ENCODE peak calls at places on chromosomes 4 and X, in nine cellular contexts. One of them, this sample, is unnamed. For H3K9me3, the result is how much of the 10 kb centered on the place peaks cover.

GRCh38 chr4:128288689-128289106 is 1.1 kb upstream of the PGRMC2 start:
- DNase-seq in heart left ventricle: no peak
- DNase-seq in WERI-Rb-1: peak
- DNase-seq in gastrocnemius medialis: no peak
- DNase-seq in right lobe of liver: no peak
- DNase-seq in IMR-90: peak
- DNase-seq in GM12878: peak
- DNase-seq in CD8-positive, alpha-beta T cell: no peak
- DNase-seq in pancreas: no peak
- DNase-seq in this sample: no peak

GRCh38 chr4:1278336-1278670 is 11.4 kb upstream of the MAEA start:
- DNase-seq in heart left ventricle: no peak
- DNase-seq in WERI-Rb-1: no peak
- DNase-seq in gastrocnemius medialis: no peak
- DNase-seq in right lobe of liver: no peak
- DNase-seq in IMR-90: peak
- DNase-seq in GM12878: no peak
- DNase-seq in CD8-positive, alpha-beta T cell: no peak
- DNase-seq in pancreas: no peak
- DNase-seq in this sample: no peak

GRCh38 chrX:83508526-83509245 is 596 bp downstream of the POU3F4 start:
- DNase-seq in heart left ventricle: no peak
- DNase-seq in WERI-Rb-1: no peak
- DNase-seq in gastrocnemius medialis: no peak
- DNase-seq in right lobe of liver: no peak
- DNase-seq in IMR-90: no peak
- DNase-seq in GM12878: no peak
- DNase-seq in CD8-positive, alpha-beta T cell: no peak
- DNase-seq in pancreas: no peak
- DNase-seq in this sample: no peak

GRCh38 chrX:123884809-123885408 is 25.1 kb downstream of the XIAP start:
- DNase-seq in heart left ventricle: no peak
- DNase-seq in WERI-Rb-1: peak
- DNase-seq in gastrocnemius medialis: no peak
- DNase-seq in right lobe of liver: no peak
- DNase-seq in IMR-90: peak
- DNase-seq in GM12878: no peak
- DNase-seq in CD8-positive, alpha-beta T cell: peak
- DNase-seq in pancreas: no peak
- DNase-seq in this sample: peak

GRCh38 chr4:108008721-108009120 is 19.0 kb downstream of the HADH start:
- DNase-seq in heart left ventricle: no peak
- DNase-seq in WERI-Rb-1: no peak
- DNase-seq in gastrocnemius medialis: peak
- DNase-seq in right lobe of liver: no peak
- DNase-seq in IMR-90: peak
- DNase-seq in GM12878: no peak
- DNase-seq in CD8-positive, alpha-beta T cell: no peak
- DNase-seq in pancreas: no peak
- DNase-seq in this sample: no peak

GRCh38 chr4:64271601-64272081 is 137.6 kb downstream of the TECRL start:
- DNase-seq in heart left ventricle: peak
- DNase-seq in WERI-Rb-1: no peak
- DNase-seq in gastrocnemius medialis: no peak
- DNase-seq in right lobe of liver: no peak
- DNase-seq in IMR-90: no peak
- DNase-seq in GM12878: no peak
- DNase-seq in CD8-positive, alpha-beta T cell: no peak
- DNase-seq in pancreas: no peak
- DNase-seq in this sample: no peak

GRCh38 chrX:149871940-149872339 is 9.0 kb upstream of the MAGEA8 start:
- DNase-seq in heart left ventricle: no peak
- DNase-seq in WERI-Rb-1: peak
- DNase-seq in gastrocnemius medialis: no peak
- DNase-seq in right lobe of liver: no peak
- DNase-seq in IMR-90: no peak
- DNase-seq in GM12878: peak
- DNase-seq in CD8-positive, alpha-beta T cell: peak
- DNase-seq in pancreas: no peak
- DNase-seq in this sample: peak

GRCh38 chrX:56785442-56785841 is 56.4 kb downstream of the NBDY start:
- DNase-seq in heart left ventricle: no peak
- DNase-seq in WERI-Rb-1: no peak
- DNase-seq in gastrocnemius medialis: no peak
- DNase-seq in right lobe of liver: peak
- DNase-seq in IMR-90: no peak
- DNase-seq in GM12878: no peak
- DNase-seq in CD8-positive, alpha-beta T cell: no peak
- DNase-seq in pancreas: no peak
- DNase-seq in this sample: no peak

GRCh38 chr4:150167054-150167453 is 88.8 kb downstream of the DCLK2 start:
- DNase-seq in heart left ventricle: no peak
- DNase-seq in WERI-Rb-1: no peak
- DNase-seq in gastrocnemius medialis: no peak
- DNase-seq in right lobe of liver: no peak
- DNase-seq in IMR-90: no peak
- DNase-seq in GM12878: no peak
- DNase-seq in CD8-positive, alpha-beta T cell: no peak
- DNase-seq in pancreas: no peak
- DNase-seq in this sample: no peak

GRCh38 chr4:187192266-187192665 is 468.6 kb upstream of the FAT1 start:
- DNase-seq in heart left ventricle: no peak
- DNase-seq in WERI-Rb-1: no peak
- DNase-seq in gastrocnemius medialis: no peak
- DNase-seq in right lobe of liver: no peak
- DNase-seq in IMR-90: no peak
- DNase-seq in GM12878: no peak
- DNase-seq in CD8-positive, alpha-beta T cell: no peak
- DNase-seq in pancreas: no peak
- DNase-seq in this sample: no peak

GRCh38 chrX:154020500-154021115 is 906 bp upstream of the IRAK1 start:
- DNase-seq in heart left ventricle: no peak
- DNase-seq in WERI-Rb-1: no peak
- DNase-seq in gastrocnemius medialis: no peak
- DNase-seq in right lobe of liver: no peak
- DNase-seq in IMR-90: no peak
- DNase-seq in GM12878: no peak
- DNase-seq in CD8-positive, alpha-beta T cell: no peak
- DNase-seq in pancreas: no peak
- DNase-seq in this sample: no peak

GRCh38 chr4:833156-833555 is 7.2 kb upstream of the CPLX1 start:
- DNase-seq in heart left ventricle: no peak
- DNase-seq in WERI-Rb-1: no peak
- DNase-seq in gastrocnemius medialis: no peak
- DNase-seq in right lobe of liver: peak
- DNase-seq in IMR-90: no peak
- DNase-seq in GM12878: no peak
- DNase-seq in CD8-positive, alpha-beta T cell: no peak
- DNase-seq in pancreas: no peak
- DNase-seq in this sample: no peak

GRCh38 chr4:87058272-87059073 is 123.7 kb downstream of the AFF1 start:
- DNase-seq in heart left ventricle: no peak
- DNase-seq in WERI-Rb-1: peak
- DNase-seq in gastrocnemius medialis: peak
- DNase-seq in right lobe of liver: no peak
- DNase-seq in IMR-90: no peak
- DNase-seq in GM12878: no peak
- DNase-seq in CD8-positive, alpha-beta T cell: no peak
- DNase-seq in pancreas: no peak
- DNase-seq in this sample: no peak

GRCh38 chrX:47743504-47743903 is 84.5 kb upstream of the UXT start:
- DNase-seq in heart left ventricle: no peak
- DNase-seq in WERI-Rb-1: no peak
- DNase-seq in gastrocnemius medialis: no peak
- DNase-seq in right lobe of liver: no peak
- DNase-seq in IMR-90: peak
- DNase-seq in GM12878: no peak
- DNase-seq in CD8-positive, alpha-beta T cell: no peak
- DNase-seq in pancreas: no peak
- DNase-seq in this sample: no peak

GRCh38 chrX:47749185-47749967 is 87.3 kb upstream of the ZNF81 start:
- DNase-seq in heart left ventricle: peak
- DNase-seq in WERI-Rb-1: no peak
- DNase-seq in gastrocnemius medialis: peak
- DNase-seq in right lobe of liver: no peak
- DNase-seq in IMR-90: peak
- DNase-seq in GM12878: no peak
- DNase-seq in CD8-positive, alpha-beta T cell: no peak
- DNase-seq in pancreas: no peak
- DNase-seq in this sample: no peak

GRCh38 chrX:47748576-47748975 is 88.1 kb upstream of the ZNF81 start:
- DNase-seq in heart left ventricle: no peak
- DNase-seq in WERI-Rb-1: no peak
- DNase-seq in gastrocnemius medialis: no peak
- DNase-seq in right lobe of liver: no peak
- DNase-seq in IMR-90: no peak
- DNase-seq in GM12878: no peak
- DNase-seq in CD8-positive, alpha-beta T cell: no peak
- DNase-seq in pancreas: no peak
- DNase-seq in this sample: no peak

GRCh38 chrX:47746446-47746845 is 87.5 kb upstream of the UXT start:
- DNase-seq in heart left ventricle: no peak
- DNase-seq in WERI-Rb-1: no peak
- DNase-seq in gastrocnemius medialis: no peak
- DNase-seq in right lobe of liver: no peak
- DNase-seq in IMR-90: no peak
- DNase-seq in GM12878: no peak
- DNase-seq in CD8-positive, alpha-beta T cell: no peak
- DNase-seq in pancreas: no peak
- DNase-seq in this sample: no peak

DNA sequence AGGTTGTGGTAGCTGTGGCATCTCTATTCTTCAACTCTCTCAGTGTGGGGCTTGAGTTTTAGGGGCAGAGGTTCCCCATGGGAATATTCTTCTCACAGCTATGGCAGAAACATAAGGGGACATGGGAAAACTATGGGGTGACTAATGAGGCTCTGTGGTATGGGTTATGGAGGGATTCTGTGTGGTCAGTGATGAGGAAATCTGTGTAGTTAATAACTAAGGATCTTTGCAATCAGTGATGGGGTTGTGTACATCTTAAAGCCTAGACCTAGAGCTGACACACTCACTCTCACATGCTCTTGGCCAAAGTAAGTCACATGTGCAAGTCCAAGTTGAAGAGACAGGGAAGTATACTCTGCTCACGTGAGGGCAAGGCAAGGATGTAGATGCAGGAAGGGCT is 86.4 kb upstream of the UXT start:
- DNase-seq in heart left ventricle: no peak
- DNase-seq in WERI-Rb-1: no peak
- DNase-seq in gastrocnemius medialis: no peak
- DNase-seq in right lobe of liver: no peak
- DNase-seq in IMR-90: no peak
- DNase-seq in GM12878: no peak
- DNase-seq in CD8-positive, alpha-beta T cell: no peak
- DNase-seq in pancreas: no peak
- DNase-seq in this sample: no peak
- H3K9me3 ChIP-seq in heart left ventricle: under half
- H3K9me3 ChIP-seq in WERI-Rb-1: under half
- H3K9me3 ChIP-seq in gastrocnemius medialis: under half
- H3K9me3 ChIP-seq in right lobe of liver: under half
- H3K9me3 ChIP-seq in IMR-90: under half
- H3K9me3 ChIP-seq in GM12878: under half
- H3K9me3 ChIP-seq in CD8-positive, alpha-beta T cell: under half
- H3K9me3 ChIP-seq in pancreas: under half
- H3K9me3 ChIP-seq in this sample: under half

GRCh38 chr4:12231098-12231497 is 802.4 kb upstream of the HS3ST1 start:
- DNase-seq in heart left ventricle: no peak
- DNase-seq in WERI-Rb-1: no peak
- DNase-seq in gastrocnemius medialis: no peak
- DNase-seq in right lobe of liver: no peak
- DNase-seq in IMR-90: no peak
- DNase-seq in GM12878: no peak
- DNase-seq in CD8-positive, alpha-beta T cell: no peak
- DNase-seq in pancreas: no peak
- DNase-seq in this sample: no peak
- H3K9me3 ChIP-seq in heart left ventricle: under half
- H3K9me3 ChIP-seq in WERI-Rb-1: under half
- H3K9me3 ChIP-seq in gastrocnemius medialis: under half
- H3K9me3 ChIP-seq in right lobe of liver: under half
- H3K9me3 ChIP-seq in IMR-90: under half
- H3K9me3 ChIP-seq in GM12878: under half
- H3K9me3 ChIP-seq in CD8-positive, alpha-beta T cell: under half
- H3K9me3 ChIP-seq in pancreas: under half
- H3K9me3 ChIP-seq in this sample: under half

DNA sequence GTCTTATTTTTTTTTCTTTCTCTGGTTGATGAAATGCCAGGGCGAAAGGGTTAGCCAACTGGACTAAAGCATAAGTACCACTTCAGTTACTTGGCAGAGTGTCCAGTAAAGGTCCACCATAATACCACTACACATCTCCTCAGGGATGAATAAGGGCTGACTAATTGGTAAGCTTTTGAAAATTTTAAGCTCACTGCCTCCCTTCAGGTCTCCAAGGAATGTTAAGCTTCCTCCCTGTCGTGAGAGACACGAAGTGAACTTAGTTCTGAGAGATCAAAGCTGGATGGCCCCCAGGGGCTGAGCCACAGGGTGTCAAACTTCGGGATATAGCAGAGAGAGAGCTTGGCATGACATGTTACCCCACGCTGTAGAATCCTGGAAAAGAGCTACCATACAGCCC is 111.4 kb downstream of the VSIG4 start:
- DNase-seq in heart left ventricle: no peak
- DNase-seq in WERI-Rb-1: no peak
- DNase-seq in gastrocnemius medialis: no peak
- DNase-seq in right lobe of liver: no peak
- DNase-seq in IMR-90: no peak
- DNase-seq in GM12878: no peak
- DNase-seq in CD8-positive, alpha-beta T cell: no peak
- DNase-seq in pancreas: no peak
- DNase-seq in this sample: no peak
- H3K9me3 ChIP-seq in heart left ventricle: under half
- H3K9me3 ChIP-seq in WERI-Rb-1: under half
- H3K9me3 ChIP-seq in gastrocnemius medialis: under half
- H3K9me3 ChIP-seq in right lobe of liver: under half
- H3K9me3 ChIP-seq in IMR-90: under half
- H3K9me3 ChIP-seq in GM12878: under half
- H3K9me3 ChIP-seq in CD8-positive, alpha-beta T cell: under half
- H3K9me3 ChIP-seq in pancreas: under half
- H3K9me3 ChIP-seq in this sample: under half

GRCh38 chrX:47918274-47918673 is 81.6 kb downstream of the ZNF81 start:
- DNase-seq in heart left ventricle: no peak
- DNase-seq in WERI-Rb-1: no peak
- DNase-seq in gastrocnemius medialis: no peak
- DNase-seq in right lobe of liver: no peak
- DNase-seq in IMR-90: no peak
- DNase-seq in GM12878: no peak
- DNase-seq in CD8-positive, alpha-beta T cell: no peak
- DNase-seq in pancreas: no peak
- DNase-seq in this sample: no peak

DNA sequence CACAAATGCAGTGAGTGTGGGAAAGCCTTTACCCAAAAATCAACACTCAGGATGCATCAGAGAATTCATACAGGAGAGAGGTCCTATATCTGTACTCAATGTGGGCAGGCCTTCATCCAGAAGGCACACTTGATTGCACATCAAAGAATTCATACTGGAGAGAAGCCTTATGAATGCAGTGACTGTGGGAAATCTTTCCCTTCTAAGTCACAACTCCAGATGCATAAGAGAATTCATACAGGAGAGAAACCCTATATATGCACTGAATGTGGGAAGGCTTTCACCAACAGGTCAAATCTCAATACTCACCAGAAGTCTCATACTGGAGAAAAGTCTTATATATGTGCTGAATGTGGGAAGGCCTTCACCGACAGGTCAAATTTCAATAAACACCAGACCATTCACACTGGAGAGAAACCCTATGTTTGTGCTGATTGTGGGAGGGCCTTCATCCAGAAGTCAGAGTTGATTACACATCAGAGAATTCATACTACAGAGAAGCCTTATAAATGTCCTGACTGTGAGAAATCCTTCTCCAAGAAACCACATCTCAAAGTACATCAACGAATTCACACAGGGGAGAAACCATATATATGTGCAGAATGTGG is 79.3 kb downstream of the ZNF81 start:
- DNase-seq in heart left ventricle: no peak
- DNase-seq in WERI-Rb-1: no peak
- DNase-seq in gastrocnemius medialis: no peak
- DNase-seq in right lobe of liver: no peak
- DNase-seq in IMR-90: no peak
- DNase-seq in GM12878: no peak
- DNase-seq in CD8-positive, alpha-beta T cell: no peak
- DNase-seq in pancreas: no peak
- DNase-seq in this sample: no peak
- H3K9me3 ChIP-seq in heart left ventricle: half or more
- H3K9me3 ChIP-seq in WERI-Rb-1: under half
- H3K9me3 ChIP-seq in gastrocnemius medialis: under half
- H3K9me3 ChIP-seq in right lobe of liver: under half
- H3K9me3 ChIP-seq in IMR-90: under half
- H3K9me3 ChIP-seq in GM12878: under half
- H3K9me3 ChIP-seq in CD8-positive, alpha-beta T cell: under half
- H3K9me3 ChIP-seq in pancreas: under half
- H3K9me3 ChIP-seq in this sample: under half

This sample was measured in SK-N-SH.